ENCODE peak calls at places on chromosomes 12 and 14, in six cellular contexts. C, G, F, Q, M and T are unnamed samples.

GRCh38 chr12:93583993-93584392 is 11.5 kb downstream of the SOCS2 start:
- DNase-seq in C (no peak), G (no peak), F (no peak), Q (no peak), M (no peak), T (no peak)

GRCh38 chr14:33802737-33803136 is 148.1 kb downstream of the EGLN3 start:
- DNase-seq in C (no peak), G (no peak), F (no peak), Q (no peak), M (no peak), T (no peak)

GRCh38 chr12:96063046-96063445 is 27.7 kb upstream of the LTA4H start:
- DNase-seq in C (no peak), G (no peak), F (no peak), Q (no peak), M (no peak), T (no peak)

GRCh38 chr14:69298131-69299071 is 38.4 kb downstream of the GALNT16 start:
- DNase-seq in C (no peak), G (no peak), F (no peak), Q (no peak), M (no peak), T (no peak)

GRCh38 chr14:68106917-68107316 is 287.3 kb downstream of the RAD51B start:
- DNase-seq in C (no peak), G (no peak), F (no peak), Q (no peak), M (no peak), T (no peak)

GRCh38 chr14:59897757-59898383 is 22.1 kb upstream of the LRRC9 start:
- DNase-seq in C (no peak), G (no peak), F (peak), Q (no peak), M (no peak), T (no peak)

GRCh38 chr12:2749580-2749979 is 45.2 kb upstream of the FKBP4 start:
- DNase-seq in C (no peak), G (no peak), F (no peak), Q (no peak), M (no peak), T (no peak)

GRCh38 chr14:41925409-41925808 is 318.7 kb downstream of the LRFN5 start:
- DNase-seq in C (no peak), G (no peak), F (peak), Q (no peak), M (no peak), T (peak)

GRCh38 chr14:33805593-33805992 is 145.3 kb downstream of the EGLN3 start:
- DNase-seq in C (no peak), G (no peak), F (no peak), Q (no peak), M (no peak), T (no peak)

GRCh38 chr12:110856517-110856916 is 9.7 kb downstream of the CCDC63 start:
- DNase-seq in C (no peak), G (no peak), F (no peak), Q (no peak), M (no peak), T (no peak)

GRCh38 chr12:65430571-65431306 is 152.3 kb downstream of the MSRB3 start:
- DNase-seq in C (no peak), G (no peak), F (no peak), Q (no peak), M (no peak), T (peak)

GRCh38 chr14:65073605-65074201 is 28.6 kb downstream of the MAX start:
- DNase-seq in C (peak), G (no peak), F (no peak), Q (no peak), M (no peak), T (no peak)

GRCh38 chr12:52221912-52222457 is 11.1 kb upstream of the KRT7 start:
- DNase-seq in C (peak), G (no peak), F (peak), Q (peak), M (no peak), T (no peak)

GRCh38 chr12:34396861-34397590 is 374.7 kb downstream of the ALG10 start:
- DNase-seq in C (no peak), G (no peak), F (peak), Q (peak), M (peak), T (no peak)

GRCh38 chr12:48930475-48930874 is 5.2 kb upstream of the FKBP11 start:
- DNase-seq in C (no peak), G (no peak), F (no peak), Q (no peak), M (no peak), T (no peak)

GRCh38 chr12:93184664-93185368 is 192.9 kb upstream of the NUDT4 start:
- DNase-seq in C (no peak), G (no peak), F (no peak), Q (no peak), M (no peak), T (no peak)

GRCh38 chr12:41485203-41485602 is 297.1 kb downstream of the PDZRN4 start:
- DNase-seq in C (no peak), G (no peak), F (no peak), Q (no peak), M (no peak), T (no peak)

GRCh38 chr12:12474931-12475485 is 87.7 kb downstream of the DUSP16 start:
- DNase-seq in C (peak), G (no peak), F (no peak), Q (no peak), M (no peak), T (no peak)

GRCh38 chr14:39266589-39266870 is 32.8 kb downstream of the MIA2 start:
- DNase-seq in C (peak), G (no peak), F (peak), Q (no peak), M (peak), T (no peak)

GRCh38 chr12:54958048-54958658 is 26.4 kb downstream of the TESPA1 start:
- DNase-seq in C (peak), G (peak), F (peak), Q (no peak), M (no peak), T (peak)

GRCh38 chr12:356276-356988 is 32.7 kb downstream of the KDM5A start:
- DNase-seq in C (no peak), G (peak), F (no peak), Q (no peak), M (no peak), T (peak)

GRCh38 chr14:54676822-54677708 is 110.1 kb downstream of the SAMD4A start:
- DNase-seq in C (no peak), G (peak), F (no peak), Q (no peak), M (peak), T (peak)

GRCh38 chr12:50224026-50224692 is 57.0 kb upstream of the CERS5 start:
- DNase-seq in C (peak), G (no peak), F (no peak), Q (no peak), M (no peak), T (no peak)

GRCh38 chr12:51318846-51319570 is 5.0 kb downstream of the BIN2 start:
- DNase-seq in C (peak), G (no peak), F (no peak), Q (no peak), M (no peak), T (no peak)

GRCh38 chr14:66043921-66044320 is 442.2 kb upstream of the CCDC196 start:
- DNase-seq in C (no peak), G (no peak), F (no peak), Q (no peak), M (no peak), T (no peak)

DNA sequence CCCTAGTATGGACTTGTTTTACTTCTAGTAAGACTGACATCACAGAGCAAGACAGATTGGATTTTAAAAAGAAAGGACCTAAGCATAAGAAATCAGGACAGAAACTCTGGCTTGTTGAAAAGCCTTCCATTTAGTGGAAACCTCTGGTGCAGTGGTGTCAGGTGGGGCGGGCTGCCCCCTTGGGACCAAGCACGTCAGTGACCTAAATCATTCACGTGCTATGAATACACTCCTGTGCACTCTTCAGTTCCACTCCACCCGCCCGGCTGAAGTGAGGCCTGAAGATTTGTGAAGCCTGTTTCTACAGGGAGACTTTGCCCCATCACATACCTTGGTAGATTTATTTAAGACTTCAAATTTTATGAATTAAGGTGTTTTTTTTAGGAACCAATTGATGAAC is 58.2 kb upstream of the STRN3 start:
- DNase-seq in C (no peak), G (no peak), F (peak), Q (no peak), M (no peak), T (no peak)
- TF ChIP-seq CTCF in C (no peak), G (no peak), F (no peak), Q (no peak), M (no peak), T (no peak)

DNA sequence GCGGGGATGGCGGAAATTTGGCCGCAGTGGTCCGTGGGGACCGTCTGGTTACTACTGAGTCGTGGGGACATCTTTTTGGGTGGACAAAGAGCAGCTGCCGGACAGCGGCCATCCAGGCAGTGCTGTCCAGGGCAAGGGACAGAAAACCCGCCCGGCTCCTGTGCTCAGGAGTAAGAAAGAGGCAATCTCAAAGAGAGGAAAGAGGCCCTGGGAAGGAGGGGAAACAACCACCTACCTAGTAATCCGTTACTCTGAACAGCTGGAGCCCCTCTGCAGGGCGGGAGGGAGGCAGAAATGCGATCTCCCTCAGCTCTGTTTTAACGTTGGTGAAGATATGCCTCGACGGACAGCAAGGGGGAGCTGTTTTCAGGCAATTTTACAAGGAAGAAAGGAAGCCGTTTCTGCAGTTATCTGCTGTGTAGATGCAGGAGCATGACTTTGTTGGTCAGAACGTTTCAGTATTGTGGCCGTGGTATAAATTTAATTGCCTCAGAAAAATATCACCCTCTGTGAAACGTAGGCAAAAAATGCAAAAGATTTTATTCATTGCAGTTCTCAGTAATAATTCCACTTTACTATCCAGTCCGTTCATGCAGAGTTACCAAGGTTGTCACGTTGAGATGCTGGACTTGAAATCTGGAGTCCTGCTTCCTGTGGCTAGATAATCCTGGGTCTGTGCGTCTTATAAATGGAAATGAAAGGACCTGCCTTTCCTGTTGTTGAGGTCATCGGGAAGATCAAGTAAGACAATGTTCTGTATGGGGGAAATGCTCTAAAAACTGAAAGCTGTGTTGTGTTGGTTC is 1.1 kb upstream of the AVPR1A start:
- DNase-seq in C (no peak), G (no peak), F (peak), Q (peak), M (peak), T (peak)
- H3K4me3 ChIP-seq in C (no peak), G (no peak), F (no peak), Q (peak), M (peak), T (no peak)

GRCh38 chr14:23481362-23481970 is 12.0 kb downstream of the NGDN start:
- DNase-seq in C (no peak), G (no peak), F (peak), Q (no peak), M (no peak), T (no peak)

GRCh38 chr14:23482814-23483128 is 13.3 kb downstream of the NGDN start:
- DNase-seq in C (no peak), G (no peak), F (no peak), Q (no peak), M (no peak), T (no peak)

GRCh38 chr14:23481992-23482813 is 12.7 kb downstream of the NGDN start:
- DNase-seq in C (no peak), G (no peak), F (no peak), Q (no peak), M (no peak), T (no peak)

GRCh38 chr14:23485311-23485710 is 15.8 kb downstream of the NGDN start:
- DNase-seq in C (no peak), G (no peak), F (no peak), Q (no peak), M (no peak), T (no peak)

DNA sequence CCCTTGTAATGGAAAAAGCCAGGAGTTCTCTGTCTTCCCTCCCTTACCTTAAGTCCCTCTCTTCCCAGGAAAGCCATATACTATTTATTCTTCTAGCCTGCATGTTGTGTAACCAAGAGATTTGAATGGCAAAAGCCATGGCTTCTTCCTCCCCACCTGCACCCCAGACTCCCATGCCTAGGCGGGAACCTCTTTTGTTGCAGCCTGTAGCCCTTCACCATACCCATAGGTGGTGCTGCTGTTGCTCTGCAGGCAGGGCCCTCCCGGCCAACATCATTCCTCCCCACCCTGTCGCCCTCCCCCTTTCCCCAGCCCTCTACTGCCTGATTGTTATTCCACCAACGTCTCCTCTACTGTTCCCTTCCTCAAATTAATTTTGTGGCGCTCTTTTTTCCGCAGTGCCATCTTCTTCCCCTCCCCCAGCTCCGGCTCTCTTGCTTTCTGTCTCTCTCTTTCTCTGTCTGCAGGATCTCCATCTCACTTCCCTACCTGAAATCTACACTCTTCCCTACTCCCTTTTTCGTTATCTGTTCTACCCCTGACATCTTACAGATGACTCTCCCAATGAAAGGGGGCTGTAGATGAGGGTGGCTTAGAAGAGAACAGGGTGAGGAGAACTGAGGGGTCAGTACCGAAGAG is 13.8 kb downstream of the NGDN start:
- DNase-seq in C (no peak), G (no peak), F (peak), Q (no peak), M (no peak), T (no peak)
- TF ChIP-seq CTCF in C (no peak), G (peak), F (peak), Q (peak), M (no peak), T (peak)

DNA sequence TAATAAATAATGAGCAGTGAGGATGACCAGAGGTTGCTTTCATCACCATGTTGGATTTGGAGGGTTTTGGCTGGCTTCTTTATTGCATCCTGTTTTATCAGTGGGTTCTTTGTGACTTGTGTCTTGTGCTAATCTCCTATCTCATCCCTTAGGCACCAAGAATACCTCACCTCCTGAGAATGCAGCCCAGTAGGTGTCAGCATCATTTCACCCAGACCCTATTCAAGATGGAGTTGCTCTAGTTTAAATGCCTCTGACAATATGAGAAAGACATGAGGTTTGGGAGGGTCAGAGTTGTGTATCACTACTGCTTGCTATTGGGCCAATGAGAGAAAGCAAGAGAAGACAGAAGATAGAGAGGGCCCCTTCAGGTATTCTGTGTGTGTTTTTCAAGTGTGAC is 592.2 kb downstream of the ETNK1 start:
- DNase-seq in C (no peak), G (no peak), F (no peak), Q (no peak), M (no peak), T (no peak)
- H3K4me3 ChIP-seq in C (no peak), G (no peak), F (no peak), Q (no peak), M (no peak), T (no peak)

DNA sequence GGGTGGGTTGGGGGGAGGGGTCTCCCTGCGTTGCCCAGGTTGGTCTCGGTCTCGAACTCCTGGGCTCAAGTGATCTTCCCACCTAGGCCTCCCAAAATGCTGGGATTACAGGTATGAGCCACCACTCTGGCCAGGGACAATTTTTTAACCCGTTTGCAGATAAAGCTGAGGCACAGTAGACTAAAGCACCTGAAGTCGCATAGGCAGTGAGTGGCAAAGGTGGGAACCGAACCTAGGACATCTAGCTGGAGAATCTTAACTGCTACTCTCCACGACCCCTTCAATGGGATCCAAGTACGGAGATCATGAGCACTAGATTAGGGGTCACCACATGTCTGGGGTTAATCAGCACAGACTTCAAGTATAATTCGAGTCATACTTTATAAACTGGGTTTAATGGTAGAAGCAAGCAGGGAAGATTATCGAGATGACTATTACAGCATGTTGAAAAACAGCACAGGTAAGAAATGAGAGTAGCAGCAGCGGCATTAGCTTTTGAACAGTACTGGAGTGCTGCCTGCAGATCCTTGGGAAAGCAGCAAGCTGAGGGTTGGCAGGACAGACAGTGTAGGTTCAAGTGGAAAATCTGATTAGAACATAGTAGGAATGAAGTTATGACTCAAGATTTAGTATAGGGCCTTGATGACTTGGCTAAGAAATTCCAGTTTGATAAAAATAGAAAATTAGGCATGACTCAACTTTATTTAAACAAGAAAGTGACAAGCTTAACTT is 23.9 kb downstream of the NID2 start:
- DNase-seq in C (no peak), G (peak), F (no peak), Q (no peak), M (no peak), T (no peak)
- TF ChIP-seq CTCF in C (no peak), G (no peak), F (no peak), Q (no peak), M (no peak), T (no peak)

GRCh38 chr14:32075636-32076277 is 1.3 kb upstream of the ARHGAP5 start:
- DNase-seq in C (no peak), G (no peak), F (no peak), Q (peak), M (no peak), T (no peak)

GRCh38 chr14:32076278-32077080 is 625 bp upstream of the ARHGAP5 start:
- DNase-seq in C (peak), G (peak), F (peak), Q (peak), M (peak), T (peak)

GRCh38 chr14:32077081-32078029 is at the start of gene ARHGAP5:
- DNase-seq in C (peak), G (no peak), F (peak), Q (no peak), M (peak), T (no peak)

GRCh38 chr14:32073537-32074189 is 3.4 kb upstream of the ARHGAP5 start:
- DNase-seq in C (peak), G (peak), F (peak), Q (no peak), M (peak), T (peak)

DNA sequence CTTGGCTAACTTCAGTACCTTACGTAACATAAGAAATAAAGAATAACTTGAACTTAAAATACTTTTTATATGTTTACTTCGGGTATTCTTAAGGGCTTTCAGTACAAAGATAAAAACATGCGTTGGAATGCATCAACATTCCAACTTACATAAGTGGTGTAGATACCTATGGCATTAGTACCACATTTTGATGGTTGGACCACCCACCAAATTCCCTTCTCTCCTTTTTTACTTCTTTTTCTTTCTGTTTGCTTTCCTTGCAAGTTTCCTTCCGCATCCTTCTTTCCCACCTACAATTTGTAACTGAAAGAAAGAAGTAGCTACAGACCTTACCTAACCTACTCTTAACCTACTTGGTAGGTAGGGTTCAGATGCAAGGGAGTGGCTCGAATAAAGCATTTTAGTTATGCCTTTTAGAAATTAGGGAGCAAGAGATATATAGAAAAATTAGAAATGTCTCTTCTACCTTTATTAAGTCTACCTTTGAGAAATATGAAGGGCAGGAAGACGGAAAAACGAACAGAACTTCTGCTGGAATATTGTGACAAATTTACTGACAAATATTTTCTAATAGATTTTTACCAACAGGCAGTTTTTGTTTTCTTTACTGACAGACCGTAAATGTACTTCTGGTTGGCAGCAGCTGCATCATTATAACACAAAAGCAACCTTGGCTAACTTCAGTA is 2.1 kb upstream of the ARHGAP5 start:
- DNase-seq in C (no peak), G (no peak), F (no peak), Q (no peak), M (no peak), T (no peak)
- H3K4me3 ChIP-seq in C (no peak), G (peak), F (peak), Q (peak), M (no peak), T (peak)

GRCh38 chr14:77653473-77653872 is 37.0 kb upstream of the SPTLC2 start:
- DNase-seq in C (no peak), G (no peak), F (peak), Q (no peak), M (no peak), T (no peak)
- TF ChIP-seq CTCF in C (no peak), G (peak), F (peak), Q (no peak), M (no peak), T (no peak)